ENCODE peak calls at places on chromosomes 7 and 10, in eight cellular contexts. X is ovary, M is uterus, V is testis, J is NB4, H is OCI-LY7, R is thoracic aorta, D is tibial artery. E is an unnamed sample.

GRCh38 chr7:39606352-39606751 is 17.0 kb upstream of the RALA start:
- DNase-seq in X (no peak), M (no peak), V (no peak), J (no peak), H (no peak), R (no peak), D (no peak), E (no peak)

GRCh38 chr10:17782921-17783665 is 26.1 kb upstream of the MRC1 start:
- DNase-seq in X (no peak), M (no peak), V (no peak), J (no peak), H (no peak), R (no peak), D (no peak), E (peak; percentile 13)

GRCh38 chr7:15084368-15084767 is 181.8 kb upstream of the DGKB start:
- DNase-seq in X (no peak), M (no peak), V (no peak), J (no peak), H (no peak), R (no peak), D (no peak), E (peak; percentile 12)

GRCh38 chr10:95334793-95335120 is 44.0 kb upstream of the PDLIM1 start:
- DNase-seq in X (no peak), M (no peak), V (no peak), J (no peak), H (no peak), R (no peak), D (no peak), E (no peak)

GRCh38 chr7:73799282-73800141 is 29.4 kb upstream of the CLDN3 start:
- DNase-seq in X (no peak), M (no peak), V (no peak), J (no peak), H (no peak), R (no peak), D (peak; percentile 34), E (no peak)

GRCh38 chr7:42854521-42855118 is 57.2 kb downstream of the C7orf25 start:
- DNase-seq in X (no peak), M (no peak), V (no peak), J (no peak), H (no peak), R (no peak), D (no peak), E (no peak)

GRCh38 chr10:10786334-10787090 is 231.2 kb upstream of the CELF2 start:
- DNase-seq in X (no peak), M (no peak), V (no peak), J (peak; percentile 1), H (no peak), R (no peak), D (no peak), E (peak; percentile 32)

GRCh38 chr7:108004220-108005142 is 1.5 kb upstream of the LAMB1 start:
- DNase-seq in X (no peak), M (peak; percentile 25), V (no peak), J (no peak), H (no peak), R (no peak), D (no peak), E (peak; percentile 73)

GRCh38 chr10:3465406-3465891 is 292.9 kb upstream of the PITRM1 start:
- DNase-seq in X (no peak), M (no peak), V (no peak), J (peak; percentile 56), H (no peak), R (no peak), D (no peak), E (no peak)

GRCh38 chr7:151785681-151785965 is 91.3 kb downstream of the PRKAG2 start:
- DNase-seq in X (no peak), M (no peak), V (no peak), J (no peak), H (no peak), R (no peak), D (no peak), E (no peak)

GRCh38 chr7:2175514-2175913 is 57.2 kb downstream of the MAD1L1 start:
- DNase-seq in X (no peak), M (peak; percentile 51), V (peak; percentile 81), J (no peak), H (no peak), R (no peak), D (peak; percentile 74), E (peak; percentile 96)

GRCh38 chr10:130326954-130327353 is 190.8 kb downstream of the GLRX3 start:
- DNase-seq in X (no peak), M (no peak), V (no peak), J (no peak), H (no peak), R (no peak), D (no peak), E (no peak)

GRCh38 chr7:56092789-56093531 is at the start of gene PHKG1:
- DNase-seq in X (peak; percentile 89), M (peak; percentile 86), V (peak; percentile 79), J (peak; percentile 39), H (no peak), R (peak; percentile 41), D (peak; percentile 93), E (peak; percentile 91)

GRCh38 chr7:25758559-25758958 is 393.4 kb upstream of the NFE2L3 start:
- DNase-seq in X (no peak), M (no peak), V (no peak), J (no peak), H (no peak), R (no peak), D (no peak), E (no peak)

GRCh38 chr10:124640538-124641231 is 103.5 kb downstream of the FAM53B start:
- DNase-seq in X (peak; percentile 78), M (no peak), V (no peak), J (peak; percentile 97), H (no peak), R (no peak), D (no peak), E (no peak)

GRCh38 chr7:136925049-136925448 is 56.6 kb downstream of the CHRM2 start:
- DNase-seq in X (no peak), M (no peak), V (no peak), J (no peak), H (no peak), R (no peak), D (no peak), E (peak; percentile 35)

GRCh38 chr7:79452032-79452494 is 1.4 kb downstream of the MAGI2 start:
- DNase-seq in X (peak; percentile 92), M (peak; percentile 81), V (peak; percentile 88), J (no peak), H (no peak), R (peak; percentile 81), D (peak; percentile 96), E (peak; percentile 77)

GRCh38 chr7:128962837-128963236 is 25.1 kb downstream of the IRF5 start:
- DNase-seq in X (no peak), M (no peak), V (no peak), J (no peak), H (no peak), R (no peak), D (no peak), E (peak; percentile 5)

GRCh38 chr10:14661818-14662217 is 112.9 kb downstream of the FAM107B start:
- DNase-seq in X (no peak), M (no peak), V (no peak), J (no peak), H (no peak), R (no peak), D (no peak), E (no peak)

GRCh38 chr7:28407643-28408042 is 4.7 kb upstream of the CREB5 start:
- DNase-seq in X (no peak), M (no peak), V (no peak), J (no peak), H (no peak), R (no peak), D (no peak), E (peak; percentile 36)

GRCh38 chr7:28408974-28409715 is 3.2 kb upstream of the CREB5 start:
- DNase-seq in X (peak; percentile 89), M (peak; percentile 95), V (peak; percentile 93), J (peak; percentile 85), H (peak; percentile 4), R (peak; percentile 98), D (peak; percentile 98), E (peak; percentile 96)

GRCh38 chr7:28406192-28406591 is 6.1 kb upstream of the CREB5 start:
- DNase-seq in X (no peak), M (no peak), V (peak; percentile 16), J (no peak), H (no peak), R (no peak), D (no peak), E (no peak)

GRCh38 chr7:28409716-28410627 is 2.3 kb upstream of the CREB5 start:
- DNase-seq in X (peak; percentile 62), M (peak; percentile 54), V (peak; percentile 32), J (no peak), H (no peak), R (no peak), D (peak; percentile 80), E (peak; percentile 40)

GRCh38 chr7:28408105-28408973 is 4.0 kb upstream of the CREB5 start:
- DNase-seq in X (peak; percentile 41), M (peak; percentile 39), V (peak; percentile 16), J (no peak), H (no peak), R (peak; percentile 46), D (no peak), E (no peak)
- H3K4me3 ChIP-seq in X (peak overlapping the region; percentile 18), M (peak overlapping the region; percentile 21), V (peak overlapping the region; percentile 18), J (no peak overlapping the region), H (no peak overlapping the region), R (peak overlapping the region; percentile 88), D (peak overlapping the region; percentile 76), E (no peak overlapping the region)

DNA sequence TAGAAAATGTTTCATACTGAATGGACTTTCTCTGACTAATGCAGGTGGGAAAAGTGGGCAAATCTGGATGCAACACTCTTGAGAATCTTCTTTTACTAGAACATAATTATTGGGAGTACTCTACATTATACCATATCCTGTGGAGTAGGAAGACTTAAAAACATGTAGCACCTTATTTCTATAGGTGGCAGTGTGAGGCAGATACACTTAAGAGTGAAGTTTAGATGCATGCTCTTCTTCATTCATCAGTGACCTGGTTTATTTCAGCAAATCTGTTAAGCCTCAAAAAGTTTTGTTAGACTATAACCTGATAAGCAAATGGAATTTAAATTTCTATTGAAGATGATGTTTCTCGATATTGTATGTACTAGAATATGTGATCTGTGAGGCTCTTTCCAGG is 1087.1 kb upstream of the LRRN3 start:
- DNase-seq in X (no peak), M (no peak), V (no peak), J (no peak), H (no peak), R (no peak), D (no peak), E (no peak)
- TF ChIP-seq CTCF in X (no peak), M (no peak), V (no peak), J (no peak), H (peak; percentile 15), R (no peak), D (no peak), E (no peak)

DNA sequence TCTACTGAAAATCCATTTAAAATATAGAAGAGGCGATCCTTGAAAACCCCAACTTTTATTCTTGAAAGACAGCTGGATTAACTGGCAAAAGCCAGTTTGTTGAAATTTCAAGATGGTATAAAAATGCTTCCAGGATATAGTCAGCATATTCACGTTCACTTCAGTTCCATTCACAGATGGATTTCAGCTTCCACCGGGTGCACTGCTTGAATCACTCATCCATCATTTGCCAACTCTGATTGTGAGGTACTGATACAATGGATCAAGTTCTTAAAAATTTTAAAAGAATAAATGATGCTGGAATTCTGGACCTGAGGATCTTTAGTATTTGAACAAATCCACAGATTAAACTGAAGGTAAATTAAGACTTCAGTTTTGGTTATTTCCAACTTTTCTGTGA is 2.4 kb downstream of the PURB start:
- DNase-seq in X (no peak), M (no peak), V (no peak), J (peak; percentile 19), H (no peak), R (no peak), D (no peak), E (no peak)
- H3K4me3 ChIP-seq in X (no peak overlapping the region), M (no peak overlapping the region), V (peak overlapping the region; percentile 74), J (peak overlapping the region; percentile 83), H (peak overlapping the region; percentile 77), R (peak overlapping the region; percentile 92), D (peak overlapping the region; percentile 79), E (peak overlapping the region; percentile 80)

GRCh38 chr7:143892527-143893300 is 9.3 kb downstream of the TCAF1 start:
- DNase-seq in X (no peak), M (no peak), V (no peak), J (peak; percentile 64), H (peak; percentile 43), R (no peak), D (no peak), E (peak; percentile 40)
- TF ChIP-seq CTCF in X (no peak), M (no peak), V (no peak), J (peak; percentile 71), H (peak; percentile 80), R (no peak), D (no peak), E (peak; percentile 44)